ENCODE peak calls at places on chromosomes 2 and 18, in seven cellular contexts. M is heart right ventricle, Z is sigmoid colon, L is prostate gland, F is H9, N is PC-3, D is neural progenitor cell. V is an unnamed sample.

GRCh38 chr18:31493171-31493570 is 4.8 kb upstream of the DSG2 start:
- DNase-seq in Z (no peak), D (no peak), F (no peak), M (no peak), N (no peak), L (no peak), V (no peak)

GRCh38 chr2:42095923-42096408 is 48.1 kb downstream of the PKDCC start:
- DNase-seq in Z (peak), L (peak), F (no peak), M (peak), D (peak), N (peak), V (peak)

GRCh38 chr2:76861708-76862107 is 660.5 kb downstream of the LRRTM4 start:
- DNase-seq in N (no peak), Z (no peak), F (no peak), M (no peak), D (no peak), L (no peak), V (no peak)

GRCh38 chr2:168210216-168210897 is 37.0 kb downstream of the STK39 start:
- DNase-seq in Z (no peak), L (no peak), M (no peak), N (peak), D (no peak), F (no peak), V (no peak)

GRCh38 chr2:15730545-15731212 is 139.0 kb downstream of the DDX1 start:
- DNase-seq in F (no peak), N (peak), M (peak), D (no peak), L (peak), Z (peak), V (peak)

GRCh38 chr2:58319481-58319880 is 78.4 kb upstream of the FANCL start:
- DNase-seq in D (no peak), M (no peak), N (peak), L (no peak), Z (no peak), F (no peak), V (no peak)

GRCh38 chr2:10500601-10501361 is 52.7 kb upstream of the ODC1 start:
- DNase-seq in M (no peak), L (no peak), F (no peak), Z (no peak), D (no peak), N (peak), V (peak)

GRCh38 chr2:218896501-218897393 is 16.1 kb downstream of the WNT10A start:
- DNase-seq in D (peak), N (peak), Z (no peak), F (peak), L (no peak), M (no peak), V (peak)

GRCh38 chr2:98465456-98466201 is 21.0 kb downstream of the INPP4A start:
- DNase-seq in L (no peak), D (no peak), N (peak), F (no peak), M (peak), Z (peak), V (no peak)

GRCh38 chr2:63432373-63432772 is 155.9 kb downstream of the WDPCP start:
- DNase-seq in Z (no peak), N (peak), L (no peak), M (no peak), F (no peak), D (no peak), V (no peak)

GRCh38 chr2:100599566-100599965 is 36.8 kb downstream of the PDCL3 start:
- DNase-seq in M (no peak), D (no peak), Z (no peak), N (no peak), F (no peak), L (no peak), V (no peak)

GRCh38 chr2:104851236-104852160 is 2.4 kb upstream of the POU3F3 start:
- DNase-seq in F (no peak), N (no peak), D (no peak), M (no peak), Z (no peak), L (no peak), V (no peak)

GRCh38 chr2:239321596-239322413 is 79.0 kb downstream of the HDAC4 start:
- DNase-seq in N (no peak), M (peak), D (no peak), L (no peak), F (peak), Z (no peak), V (no peak)

DNA sequence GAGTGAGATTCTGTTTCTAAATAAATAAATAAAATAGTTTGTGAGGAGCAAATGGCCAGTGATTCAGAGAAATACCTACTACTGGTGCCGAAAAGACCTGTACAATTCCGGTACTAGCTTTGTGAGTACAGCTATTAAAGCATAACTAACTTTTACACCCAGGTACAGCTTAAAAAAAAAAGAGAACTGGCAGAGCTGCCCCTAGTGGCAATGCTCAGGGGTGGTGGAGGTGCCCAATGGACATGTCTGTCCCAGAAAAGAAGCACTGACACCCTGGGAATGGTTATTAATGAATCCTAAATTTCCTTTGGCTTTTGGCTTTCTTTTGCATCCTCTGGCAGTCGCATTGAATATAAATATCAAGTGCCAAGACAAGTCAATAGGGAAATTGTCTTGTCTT is 87.0 kb downstream of the LIPG start:
- DNase-seq in D (no peak), M (no peak), N (no peak), F (no peak), L (no peak), Z (no peak), V (peak)
- TF ChIP-seq CTCF in D (peak), M (no peak), N (peak), F (peak), L (no peak), Z (no peak), V (no peak)

DNA sequence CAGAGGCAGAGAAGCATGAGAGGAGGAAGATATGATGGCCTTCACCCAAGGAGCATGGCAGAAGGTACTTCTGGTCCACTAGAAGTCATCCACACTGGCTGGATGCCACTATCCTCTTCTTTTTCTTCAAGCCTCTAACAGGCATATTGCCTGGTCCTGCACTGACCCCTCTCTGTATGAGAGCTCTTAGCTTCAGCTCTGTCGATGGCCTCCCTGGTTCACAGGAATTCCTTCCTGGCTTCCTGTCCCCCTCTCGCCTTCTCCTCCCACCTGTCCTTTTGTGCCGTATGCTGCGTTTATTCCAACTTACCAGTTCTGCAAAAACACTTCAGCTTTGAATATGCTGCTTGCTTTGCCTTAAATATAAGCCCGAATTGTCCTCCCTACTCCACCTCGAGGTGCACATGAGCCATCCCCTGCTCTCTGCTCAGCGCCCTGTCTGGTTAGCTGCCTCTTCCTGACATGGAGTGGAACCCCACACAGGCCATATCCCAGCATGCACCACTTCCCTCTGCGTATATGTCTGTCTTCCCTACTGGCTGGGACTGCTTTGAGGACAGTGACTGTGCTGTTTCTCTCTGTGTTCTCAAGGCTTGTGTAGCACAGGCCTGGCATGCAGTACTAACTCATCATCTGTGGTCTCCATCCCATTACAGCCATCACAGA is 474.9 kb downstream of the EIPR1 start:
- DNase-seq in N (no peak), Z (no peak), F (no peak), L (no peak), M (no peak), D (no peak), V (no peak)
- H3K27ac ChIP-seq in N (no peak), Z (no peak), F (no peak), L (no peak), M (no peak), D (no peak), V (no peak)

GRCh38 chr2:6109801-6110200 is 417.6 kb downstream of the SOX11 start:
- DNase-seq in N (no peak), M (no peak), L (no peak), Z (no peak), D (no peak), F (no peak), V (no peak)

GRCh38 chr2:6103372-6103771 is 411.2 kb downstream of the SOX11 start:
- DNase-seq in L (no peak), D (no peak), M (no peak), F (no peak), N (no peak), Z (no peak), V (no peak)

GRCh38 chr2:6107290-6107689 is 415.1 kb downstream of the SOX11 start:
- DNase-seq in L (no peak), D (no peak), N (no peak), F (no peak), M (no peak), Z (no peak), V (no peak)

GRCh38 chr2:6103949-6104348 is 411.8 kb downstream of the SOX11 start:
- DNase-seq in D (no peak), L (no peak), M (no peak), N (no peak), F (peak), Z (no peak), V (no peak)
- TF ChIP-seq CTCF in D (peak), L (no peak), M (no peak), N (no peak), F (peak), Z (no peak), V (no peak)

GRCh38 chr2:126776255-126776654 is 120.3 kb downstream of the GYPC start:
- DNase-seq in N (no peak), F (no peak), L (no peak), Z (no peak), M (peak), D (peak), V (no peak)

GRCh38 chr2:126778561-126779285 is 120.0 kb upstream of the TEX51 start:
- DNase-seq in L (no peak), M (no peak), F (no peak), N (no peak), Z (no peak), D (peak), V (no peak)

GRCh38 chr2:126777620-126777978 is 121.1 kb upstream of the TEX51 start:
- DNase-seq in Z (no peak), D (no peak), L (no peak), M (no peak), N (no peak), F (no peak), V (no peak)

GRCh38 chr2:126775300-126775985 is 119.5 kb downstream of the GYPC start:
- DNase-seq in N (no peak), D (no peak), M (no peak), L (no peak), Z (no peak), F (no peak), V (no peak)

GRCh38 chr2:126776701-126777619 is 121.0 kb downstream of the GYPC start:
- DNase-seq in M (peak), F (peak), N (peak), Z (peak), D (peak), L (peak), V (peak)
- H3K27ac ChIP-seq in M (peak), F (no peak), N (no peak), Z (peak), D (no peak), L (no peak), V (no peak)

GRCh38 chr2:102271844-102272243 is 39.5 kb upstream of the IL1RL1 start:
- DNase-seq in D (no peak), N (peak), Z (no peak), F (no peak), L (no peak), M (no peak), V (no peak)
- TF ChIP-seq CTCF in D (no peak), N (peak), Z (no peak), F (no peak), L (no peak), M (no peak), V (no peak)

GRCh38 chr2:170717599-170717963 is 2.4 kb downstream of the SP5 start:
- DNase-seq in Z (no peak), L (no peak), F (no peak), M (no peak), D (no peak), N (no peak), V (no peak)

GRCh38 chr2:170715062-170715931 is at the start of gene SP5:
- DNase-seq in M (peak), N (peak), Z (peak), F (peak), L (peak), D (peak), V (peak)

GRCh38 chr2:170714156-170715061 is 728 bp upstream of the SP5 start:
- DNase-seq in F (peak), D (peak), N (peak), L (no peak), Z (peak), M (peak), V (peak)

GRCh38 chr2:170716851-170717598 is 1.9 kb downstream of the SP5 start:
- DNase-seq in L (no peak), M (no peak), N (no peak), D (peak), F (peak), Z (peak), V (peak)

GRCh38 chr2:170715932-170716777 is 1.0 kb downstream of the SP5 start:
- DNase-seq in F (peak), Z (peak), M (no peak), N (no peak), L (no peak), D (peak), V (peak)
- H3K27ac ChIP-seq in F (no peak), Z (peak), M (no peak), N (no peak), L (peak), D (no peak), V (no peak)

DNA sequence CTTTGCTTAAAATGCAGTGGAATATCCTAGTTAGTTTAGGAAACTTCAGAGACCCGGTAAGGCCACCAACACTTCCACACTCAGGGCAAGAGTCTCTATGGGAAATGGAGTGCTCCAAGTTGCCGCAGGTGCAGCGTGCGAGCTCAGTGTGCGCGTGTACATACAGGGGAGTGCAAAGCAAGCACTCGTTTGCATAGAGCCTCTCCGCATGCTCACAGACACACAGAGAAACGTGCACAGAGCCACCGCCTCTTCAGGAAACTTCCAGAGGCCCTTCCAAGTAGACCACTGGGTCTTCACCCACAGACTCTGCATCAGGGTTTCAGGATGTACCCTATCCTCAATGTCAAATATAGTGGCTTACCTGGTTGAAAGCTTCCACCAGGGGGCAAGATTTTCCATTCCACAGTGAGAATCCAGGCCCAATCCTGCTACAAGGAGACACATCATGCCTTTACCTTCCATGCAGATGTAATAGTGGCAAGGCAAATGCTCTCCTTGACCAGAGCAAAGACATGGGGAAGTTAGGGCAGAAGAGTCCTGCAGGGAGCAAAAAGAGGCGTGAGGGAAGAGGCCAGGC is 513.0 kb upstream of the MYT1L start:
- DNase-seq in L (no peak), D (no peak), M (no peak), F (no peak), N (peak), Z (no peak), V (no peak)
- TF ChIP-seq CTCF in L (no peak), D (peak), M (no peak), F (peak), N (peak), Z (no peak), V (no peak)

V was measured in RWPE1.